ENCODE peak calls at places on chromosomes 16 and 17, in ten cellular contexts. One of them, this sample, is unnamed.

GRCh38 chr17:42623732-42624596 is 14.5 kb downstream of the TUBG1 start:
- DNase-seq in body of pancreas: peak
- DNase-seq in colonic mucosa: peak
- DNase-seq in transverse colon: peak
- DNase-seq in tibial artery: no peak
- DNase-seq in GM23338: no peak
- DNase-seq in AG04450: no peak
- DNase-seq in upper lobe of left lung: no peak
- DNase-seq in right lobe of liver: no peak
- DNase-seq in fibroblast of lung: no peak
- DNase-seq in this sample: no peak

GRCh38 chr17:44797809-44798208 is 32.3 kb downstream of the GJC1 start:
- DNase-seq in body of pancreas: no peak
- DNase-seq in colonic mucosa: no peak
- DNase-seq in transverse colon: no peak
- DNase-seq in tibial artery: no peak
- DNase-seq in GM23338: no peak
- DNase-seq in AG04450: no peak
- DNase-seq in upper lobe of left lung: no peak
- DNase-seq in right lobe of liver: peak
- DNase-seq in fibroblast of lung: peak
- DNase-seq in this sample: no peak

GRCh38 chr17:68296217-68297140 is 5.2 kb downstream of the ARSG start:
- DNase-seq in body of pancreas: no peak
- DNase-seq in colonic mucosa: peak
- DNase-seq in transverse colon: peak
- DNase-seq in tibial artery: no peak
- DNase-seq in GM23338: peak
- DNase-seq in AG04450: no peak
- DNase-seq in upper lobe of left lung: peak
- DNase-seq in right lobe of liver: no peak
- DNase-seq in fibroblast of lung: no peak
- DNase-seq in this sample: no peak

GRCh38 chr16:64012166-64012565 is 1109.7 kb downstream of the CDH11 start:
- DNase-seq in body of pancreas: no peak
- DNase-seq in colonic mucosa: no peak
- DNase-seq in transverse colon: no peak
- DNase-seq in tibial artery: no peak
- DNase-seq in GM23338: no peak
- DNase-seq in AG04450: no peak
- DNase-seq in upper lobe of left lung: no peak
- DNase-seq in right lobe of liver: no peak
- DNase-seq in fibroblast of lung: no peak
- DNase-seq in this sample: no peak

GRCh38 chr16:67248401-67249177 is at the start of gene SLC9A5:
- DNase-seq in body of pancreas: no peak
- DNase-seq in colonic mucosa: no peak
- DNase-seq in transverse colon: no peak
- DNase-seq in tibial artery: peak
- DNase-seq in GM23338: peak
- DNase-seq in AG04450: no peak
- DNase-seq in upper lobe of left lung: no peak
- DNase-seq in right lobe of liver: peak
- DNase-seq in fibroblast of lung: no peak
- DNase-seq in this sample: no peak

GRCh38 chr17:80119839-80120238 is 18.5 kb downstream of the GAA start:
- DNase-seq in body of pancreas: no peak
- DNase-seq in colonic mucosa: no peak
- DNase-seq in transverse colon: no peak
- DNase-seq in tibial artery: no peak
- DNase-seq in GM23338: no peak
- DNase-seq in AG04450: no peak
- DNase-seq in upper lobe of left lung: no peak
- DNase-seq in right lobe of liver: no peak
- DNase-seq in fibroblast of lung: no peak
- DNase-seq in this sample: no peak

GRCh38 chr17:67042104-67042899 is 2.1 kb upstream of the CACNG1 start:
- DNase-seq in body of pancreas: no peak
- DNase-seq in colonic mucosa: no peak
- DNase-seq in transverse colon: no peak
- DNase-seq in tibial artery: no peak
- DNase-seq in GM23338: no peak
- DNase-seq in AG04450: no peak
- DNase-seq in upper lobe of left lung: no peak
- DNase-seq in right lobe of liver: no peak
- DNase-seq in fibroblast of lung: no peak
- DNase-seq in this sample: no peak

GRCh38 chr17:42819939-42820535 is 4.0 kb downstream of the BECN1 start:
- DNase-seq in body of pancreas: peak
- DNase-seq in colonic mucosa: peak
- DNase-seq in transverse colon: peak
- DNase-seq in tibial artery: peak
- DNase-seq in GM23338: peak
- DNase-seq in AG04450: no peak
- DNase-seq in upper lobe of left lung: peak
- DNase-seq in right lobe of liver: no peak
- DNase-seq in fibroblast of lung: peak
- DNase-seq in this sample: no peak

GRCh38 chr16:13586051-13586450 is 333.9 kb upstream of the ERCC4 start:
- DNase-seq in body of pancreas: no peak
- DNase-seq in colonic mucosa: no peak
- DNase-seq in transverse colon: no peak
- DNase-seq in tibial artery: no peak
- DNase-seq in GM23338: no peak
- DNase-seq in AG04450: no peak
- DNase-seq in upper lobe of left lung: no peak
- DNase-seq in right lobe of liver: no peak
- DNase-seq in fibroblast of lung: no peak
- DNase-seq in this sample: no peak

DNA sequence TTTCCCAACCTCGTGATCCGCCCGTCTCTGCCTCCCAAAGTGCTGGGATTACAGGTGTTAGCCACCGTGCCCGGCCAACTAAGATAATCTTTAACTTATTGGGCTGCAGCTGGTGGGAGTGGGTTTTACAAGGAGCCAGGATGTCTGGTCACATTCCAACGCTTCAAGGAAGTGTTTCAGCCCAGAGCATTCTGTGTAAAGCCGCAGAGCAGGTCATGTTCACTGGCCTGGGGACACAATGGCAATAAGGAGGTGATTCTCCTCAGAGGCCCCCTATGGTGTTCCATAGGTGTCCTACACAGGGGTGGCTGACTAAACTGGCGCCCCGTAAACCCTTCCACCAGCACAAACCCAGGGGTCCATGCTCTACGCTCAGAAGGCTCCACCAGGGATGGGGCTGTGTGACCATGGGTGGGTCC is 1.2 kb downstream of the QPRT start:
- DNase-seq in body of pancreas: no peak
- DNase-seq in colonic mucosa: peak
- DNase-seq in transverse colon: peak
- DNase-seq in tibial artery: no peak
- DNase-seq in GM23338: peak
- DNase-seq in AG04450: no peak
- DNase-seq in upper lobe of left lung: no peak
- DNase-seq in right lobe of liver: no peak
- DNase-seq in fibroblast of lung: no peak
- DNase-seq in this sample: no peak
- H3K27ac ChIP-seq in body of pancreas: peak
- H3K27ac ChIP-seq in colonic mucosa: peak
- H3K27ac ChIP-seq in transverse colon: peak
- H3K27ac ChIP-seq in tibial artery: no peak
- H3K27ac ChIP-seq in GM23338: peak
- H3K27ac ChIP-seq in AG04450: no peak
- H3K27ac ChIP-seq in upper lobe of left lung: no peak
- H3K27ac ChIP-seq in right lobe of liver: peak
- H3K27ac ChIP-seq in fibroblast of lung: no peak
- H3K27ac ChIP-seq in this sample: no peak

DNA sequence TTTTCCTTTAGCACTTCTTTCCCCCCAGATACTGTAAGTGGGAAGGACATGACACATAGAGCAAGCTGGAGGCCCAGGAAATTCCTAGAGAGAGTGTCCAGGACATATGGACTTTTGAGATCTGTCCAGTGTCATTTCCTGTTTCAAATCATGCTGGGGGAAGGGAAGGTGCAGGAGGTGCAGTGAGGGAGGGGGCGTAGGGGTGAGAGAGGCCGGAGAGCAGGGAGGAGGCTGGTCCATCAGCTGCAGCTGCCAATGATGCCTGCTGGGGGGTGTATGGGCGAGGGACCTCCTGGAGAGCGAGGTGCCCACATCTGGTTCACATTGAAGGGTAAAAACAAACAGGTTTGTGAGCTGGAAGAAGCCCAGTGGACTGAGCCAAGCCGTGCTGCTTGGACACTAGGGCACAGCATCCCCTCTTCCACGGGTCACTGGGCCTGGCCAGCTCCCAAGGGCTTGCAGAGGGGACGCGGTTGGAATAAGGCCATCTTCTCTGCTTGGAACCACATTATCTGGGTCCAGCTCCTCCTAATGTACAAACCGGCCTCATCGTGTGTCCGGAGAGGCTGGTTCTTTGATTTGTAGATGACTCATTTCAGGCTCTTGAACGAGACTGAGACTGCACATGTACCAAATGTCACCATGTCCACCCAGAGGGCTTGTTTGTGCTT is 70.4 kb upstream of the SMURF2 start:
- DNase-seq in body of pancreas: no peak
- DNase-seq in colonic mucosa: no peak
- DNase-seq in transverse colon: no peak
- DNase-seq in tibial artery: no peak
- DNase-seq in GM23338: no peak
- DNase-seq in AG04450: no peak
- DNase-seq in upper lobe of left lung: no peak
- DNase-seq in right lobe of liver: peak
- DNase-seq in fibroblast of lung: peak
- DNase-seq in this sample: no peak
- TF ChIP-seq CTCF in body of pancreas: no peak
- TF ChIP-seq CTCF in colonic mucosa: no peak
- TF ChIP-seq CTCF in transverse colon: no peak
- TF ChIP-seq CTCF in tibial artery: no peak
- TF ChIP-seq CTCF in GM23338: no peak
- TF ChIP-seq CTCF in AG04450: no peak
- TF ChIP-seq CTCF in upper lobe of left lung: no peak
- TF ChIP-seq CTCF in right lobe of liver: no peak
- TF ChIP-seq CTCF in fibroblast of lung: peak
- TF ChIP-seq CTCF in this sample: no peak

DNA sequence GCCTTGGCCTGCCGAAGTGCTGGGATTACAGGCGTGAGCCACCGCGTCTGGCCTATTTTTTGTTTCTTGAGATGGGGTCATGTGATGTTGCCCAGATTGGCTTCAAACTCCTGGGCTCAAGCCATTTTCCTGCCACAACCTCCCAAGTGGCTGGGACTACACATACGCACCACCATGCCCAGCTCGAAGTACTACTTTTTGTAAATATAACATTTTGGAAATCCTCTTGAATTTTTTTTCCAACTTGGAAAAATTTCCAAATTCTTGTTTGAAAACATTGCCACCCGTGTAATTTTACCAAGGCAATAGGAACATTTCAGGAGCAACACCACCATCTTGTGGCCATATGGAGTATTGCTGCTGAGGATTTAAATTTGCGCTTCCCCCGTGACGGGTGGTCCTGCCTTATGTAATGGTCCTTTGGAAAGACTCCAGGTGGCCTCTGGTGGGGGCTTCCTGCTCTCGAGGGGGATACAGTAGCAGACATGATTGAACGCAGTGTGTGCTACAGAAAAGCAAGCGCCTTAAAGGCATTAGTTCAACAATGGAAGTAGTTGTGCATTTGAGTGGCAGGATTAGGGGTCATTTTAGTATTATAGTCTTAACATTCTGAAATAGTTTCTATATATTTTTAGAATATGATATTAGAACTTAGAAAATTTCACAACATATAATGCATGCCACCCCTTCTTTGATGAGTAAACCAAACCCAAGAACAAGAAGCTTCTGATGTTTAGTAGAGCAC is 8.0 kb downstream of the FLYWCH1 start:
- DNase-seq in body of pancreas: peak
- DNase-seq in colonic mucosa: peak
- DNase-seq in transverse colon: peak
- DNase-seq in tibial artery: peak
- DNase-seq in GM23338: peak
- DNase-seq in AG04450: peak
- DNase-seq in upper lobe of left lung: peak
- DNase-seq in right lobe of liver: peak
- DNase-seq in fibroblast of lung: peak
- DNase-seq in this sample: no peak
- H3K27ac ChIP-seq in body of pancreas: no peak
- H3K27ac ChIP-seq in colonic mucosa: no peak
- H3K27ac ChIP-seq in transverse colon: peak
- H3K27ac ChIP-seq in tibial artery: peak
- H3K27ac ChIP-seq in GM23338: no peak
- H3K27ac ChIP-seq in AG04450: no peak
- H3K27ac ChIP-seq in upper lobe of left lung: peak
- H3K27ac ChIP-seq in right lobe of liver: no peak
- H3K27ac ChIP-seq in fibroblast of lung: no peak
- H3K27ac ChIP-seq in this sample: peak

GRCh38 chr16:88676502-88677242 is 9.6 kb downstream of the SNAI3 start:
- DNase-seq in body of pancreas: no peak
- DNase-seq in colonic mucosa: no peak
- DNase-seq in transverse colon: no peak
- DNase-seq in tibial artery: no peak
- DNase-seq in GM23338: no peak
- DNase-seq in AG04450: no peak
- DNase-seq in upper lobe of left lung: no peak
- DNase-seq in right lobe of liver: peak
- DNase-seq in fibroblast of lung: no peak
- DNase-seq in this sample: no peak

GRCh38 chr16:88673685-88674398 is 11.0 kb upstream of the MVD start:
- DNase-seq in body of pancreas: no peak
- DNase-seq in colonic mucosa: no peak
- DNase-seq in transverse colon: no peak
- DNase-seq in tibial artery: no peak
- DNase-seq in GM23338: no peak
- DNase-seq in AG04450: no peak
- DNase-seq in upper lobe of left lung: no peak
- DNase-seq in right lobe of liver: no peak
- DNase-seq in fibroblast of lung: no peak
- DNase-seq in this sample: no peak

GRCh38 chr16:88671806-88672205 is 8.9 kb upstream of the MVD start:
- DNase-seq in body of pancreas: no peak
- DNase-seq in colonic mucosa: no peak
- DNase-seq in transverse colon: no peak
- DNase-seq in tibial artery: no peak
- DNase-seq in GM23338: no peak
- DNase-seq in AG04450: no peak
- DNase-seq in upper lobe of left lung: no peak
- DNase-seq in right lobe of liver: no peak
- DNase-seq in fibroblast of lung: no peak
- DNase-seq in this sample: no peak

GRCh38 chr16:88669986-88670385 is 7.1 kb upstream of the MVD start:
- DNase-seq in body of pancreas: no peak
- DNase-seq in colonic mucosa: no peak
- DNase-seq in transverse colon: no peak
- DNase-seq in tibial artery: no peak
- DNase-seq in GM23338: no peak
- DNase-seq in AG04450: no peak
- DNase-seq in upper lobe of left lung: no peak
- DNase-seq in right lobe of liver: no peak
- DNase-seq in fibroblast of lung: no peak
- DNase-seq in this sample: no peak

DNA sequence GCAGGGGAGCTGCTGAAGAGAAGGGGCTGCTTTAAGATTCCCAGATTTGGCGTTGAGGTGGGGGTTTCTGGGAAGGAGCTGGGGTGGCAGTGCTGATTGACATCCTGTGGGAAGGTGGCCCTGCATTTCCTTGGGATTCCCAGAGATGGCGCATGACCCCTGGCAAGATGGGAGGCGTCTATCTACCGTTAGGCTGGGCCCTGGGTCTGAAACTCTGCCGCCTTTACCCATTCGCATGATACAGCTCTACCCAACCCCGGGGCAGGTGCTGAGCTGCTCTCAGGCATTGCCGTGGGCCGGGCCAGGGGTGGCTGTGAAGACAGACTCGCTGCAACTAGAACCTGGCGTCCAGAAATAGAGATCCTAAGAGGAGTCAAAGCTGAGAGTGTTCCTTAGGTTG is 9.9 kb upstream of the MVD start:
- DNase-seq in body of pancreas: no peak
- DNase-seq in colonic mucosa: no peak
- DNase-seq in transverse colon: no peak
- DNase-seq in tibial artery: no peak
- DNase-seq in GM23338: peak
- DNase-seq in AG04450: no peak
- DNase-seq in upper lobe of left lung: no peak
- DNase-seq in right lobe of liver: no peak
- DNase-seq in fibroblast of lung: no peak
- DNase-seq in this sample: no peak
- TF ChIP-seq CTCF in body of pancreas: peak
- TF ChIP-seq CTCF in colonic mucosa: no peak
- TF ChIP-seq CTCF in transverse colon: peak
- TF ChIP-seq CTCF in tibial artery: no peak
- TF ChIP-seq CTCF in GM23338: peak
- TF ChIP-seq CTCF in AG04450: peak
- TF ChIP-seq CTCF in upper lobe of left lung: no peak
- TF ChIP-seq CTCF in right lobe of liver: no peak
- TF ChIP-seq CTCF in fibroblast of lung: peak
- TF ChIP-seq CTCF in this sample: no peak

This sample was measured in ascending aorta.